ENCODE peak calls at places on chromosomes 16 and 17, in six cellular contexts. R is esophagus muscularis mucosa, L is IMR-90, F is cardiac muscle cell, J is trophoblast cell, S is psoas muscle. D is an unnamed sample.

GRCh38 chr16:11672206-11673090 is 4.2 kb downstream of the SNN start:
- DNase-seq in R (no peak), L (no peak), F (no peak), J (no peak), S (no peak), D (no peak)

GRCh38 chr17:82647593-82648164 is 565 bp downstream of the WDR45B start:
- DNase-seq in R (no peak), L (no peak), F (peak; percentile 15), J (peak; percentile 54), S (peak; percentile 53), D (peak; percentile 39)

GRCh38 chr16:592518-593306 is 2.8 kb downstream of the RAB40C start:
- DNase-seq in R (no peak), L (no peak), F (peak; percentile 59), J (peak; percentile 78), S (peak; percentile 74), D (no peak)

GRCh38 chr16:87950765-87951549 is at the start of gene BANP:
- DNase-seq in R (peak; percentile 98), L (peak; percentile 98), F (peak; percentile 99), J (peak; percentile 99), S (peak; percentile 99), D (peak; percentile 99)

GRCh38 chr16:28157768-28158535 is 53.8 kb downstream of the XPO6 start:
- DNase-seq in R (no peak), L (peak; percentile 59), F (peak; percentile 83), J (peak; percentile 16), S (no peak), D (no peak)

GRCh38 chr16:85389679-85390470 is 223.2 kb upstream of the GSE1 start:
- DNase-seq in R (no peak), L (no peak), F (no peak), J (no peak), S (no peak), D (no peak)

GRCh38 chr17:46080118-46081017 is 81.3 kb downstream of the STH start:
- DNase-seq in R (no peak), L (no peak), F (no peak), J (no peak), S (no peak), D (no peak)

GRCh38 chr17:17577373-17577772 is 14.1 kb downstream of the PEMT start:
- DNase-seq in R (no peak), L (no peak), F (no peak), J (peak; percentile 54), S (no peak), D (no peak)

GRCh38 chr17:77829871-77830799 is 128.4 kb upstream of the TNRC6C start:
- DNase-seq in R (no peak), L (peak; percentile 72), F (peak; percentile 86), J (no peak), S (peak; percentile 58), D (peak; percentile 90)

GRCh38 chr17:31721291-31722025 is 137.6 kb downstream of the COPRS start:
- DNase-seq in R (no peak), L (peak; percentile 26), F (no peak), J (no peak), S (no peak), D (no peak)

GRCh38 chr17:65079489-65079900 is 23.0 kb upstream of the GNA13 start:
- DNase-seq in R (no peak), L (no peak), F (no peak), J (no peak), S (no peak), D (no peak)

GRCh38 chr17:43756176-43756575 is 2.4 kb downstream of the SOST start:
- DNase-seq in R (no peak), L (no peak), F (no peak), J (no peak), S (no peak), D (no peak)

GRCh38 chr17:62629556-62630364 is 2.3 kb downstream of the MRC2 start:
- DNase-seq in R (no peak), L (no peak), F (peak; percentile 23), J (peak; percentile 32), S (no peak), D (no peak)
- H3K4me1 ChIP-seq in R (peaks cover 36% of the 10 kb centered on the region), L (peaks cover 35% of the 10 kb centered on the region), F (peaks cover 23% of the 10 kb centered on the region), J (peaks cover 28% of the 10 kb centered on the region), S (peaks cover 5% of the 10 kb centered on the region), D (peaks cover 41% of the 10 kb centered on the region)

GRCh38 chr17:40633871-40634270 is 13.7 kb downstream of the SMARCE1 start:
- DNase-seq in R (no peak), L (peak; percentile 12), F (no peak), J (no peak), S (no peak), D (no peak)
- H3K4me1 ChIP-seq in R (peaks cover 3% of the 10 kb centered on the region), L (no peaks in the 10 kb centered on the region), F (no peaks in the 10 kb centered on the region), J (no peaks in the 10 kb centered on the region), S (no peaks in the 10 kb centered on the region), D (no peaks in the 10 kb centered on the region)

DNA sequence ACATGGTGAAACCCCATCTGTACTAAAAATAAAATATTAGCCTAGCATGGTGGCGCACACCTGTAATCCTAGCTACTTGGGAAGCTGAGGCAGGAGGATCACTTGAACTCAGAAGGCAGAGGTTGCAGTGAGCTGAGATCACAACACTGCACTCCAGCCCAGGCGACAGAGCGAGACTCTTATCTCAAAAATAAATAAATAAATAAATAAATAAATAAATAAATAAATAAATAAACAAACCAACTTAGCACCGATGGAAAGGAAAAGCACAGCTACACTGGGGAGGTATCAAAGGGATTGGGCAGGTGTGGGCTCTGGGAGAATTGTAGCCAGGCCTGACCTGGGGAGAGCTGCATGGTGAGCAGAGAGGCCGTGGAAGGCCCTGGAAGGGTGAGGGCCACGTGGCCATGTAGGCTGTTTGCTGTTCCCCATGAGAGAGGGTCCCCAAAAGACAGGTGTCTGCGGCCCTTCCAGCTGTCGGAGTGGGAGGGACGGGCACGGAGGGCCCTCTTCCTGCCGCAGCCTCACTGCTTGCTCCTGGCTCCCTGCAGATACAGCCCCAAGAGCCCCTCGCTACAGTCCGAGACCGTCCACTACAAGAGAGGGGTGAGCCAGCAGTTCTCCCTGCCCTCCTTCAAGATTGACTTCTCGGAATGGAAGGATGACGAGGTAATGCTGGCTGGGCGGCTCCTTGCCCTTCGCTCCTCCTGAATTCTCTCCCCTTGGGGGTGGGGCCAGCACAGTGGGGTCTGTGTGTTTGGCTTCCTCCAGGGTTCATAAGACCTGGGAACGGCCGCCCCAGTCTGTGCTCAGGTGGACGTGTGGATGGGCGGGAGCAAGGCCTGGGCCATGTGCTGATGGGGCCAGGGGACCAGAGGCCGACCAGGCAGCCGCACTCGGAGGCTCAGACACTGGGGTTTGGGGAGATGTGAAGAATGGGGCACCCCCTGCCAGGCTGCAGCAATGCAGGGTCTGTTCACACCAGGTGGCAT is 32.4 kb downstream of the MGRN1 start:
- DNase-seq in R (no peak), L (no peak), F (no peak), J (no peak), S (no peak), D (no peak)
- H3K4me1 ChIP-seq in R (peaks cover 22% of the 10 kb centered on the region), L (no peaks in the 10 kb centered on the region), F (no peaks in the 10 kb centered on the region), J (no peaks in the 10 kb centered on the region), S (no peaks in the 10 kb centered on the region), D (no peaks in the 10 kb centered on the region)

GRCh38 chr17:74601944-74602572 is 10.0 kb upstream of the CD300LD start:
- DNase-seq in R (no peak), L (peak; percentile 15), F (peak; percentile 70), J (peak; percentile 47), S (no peak), D (peak; percentile 18)
- H3K4me1 ChIP-seq in R (peaks cover 11% of the 10 kb centered on the region), L (no peaks in the 10 kb centered on the region), F (no peaks in the 10 kb centered on the region), J (peaks cover 9% of the 10 kb centered on the region), S (no peaks in the 10 kb centered on the region), D (no peaks in the 10 kb centered on the region)

GRCh38 chr17:48100160-48100559 is 1.1 kb downstream of the CBX1 start:
- DNase-seq in R (no peak), L (peak; percentile 62), F (peak; percentile 39), J (peak; percentile 89), S (no peak), D (no peak)
- H3K4me1 ChIP-seq in R (peaks cover 41% of the 10 kb centered on the region), L (peaks cover 2% of the 10 kb centered on the region), F (peaks cover 5% of the 10 kb centered on the region), J (no peaks in the 10 kb centered on the region), S (peaks cover 8% of the 10 kb centered on the region), D (peaks cover 6% of the 10 kb centered on the region)

GRCh38 chr17:50272711-50273653 is 1.3 kb upstream of the TMEM92 start:
- DNase-seq in R (no peak), L (peak; percentile 27), F (peak; percentile 64), J (peak; percentile 50), S (peak; percentile 55), D (peak; percentile 64)

GRCh38 chr17:50273654-50274040 is 619 bp upstream of the TMEM92 start:
- DNase-seq in R (no peak), L (no peak), F (no peak), J (no peak), S (no peak), D (no peak)

GRCh38 chr17:50275279-50275678 is 1.0 kb downstream of the TMEM92 start:
- DNase-seq in R (no peak), L (no peak), F (no peak), J (no peak), S (no peak), D (no peak)

GRCh38 chr17:50274945-50275221 is 617 bp downstream of the TMEM92 start:
- DNase-seq in R (no peak), L (no peak), F (no peak), J (no peak), S (no peak), D (no peak)

DNA sequence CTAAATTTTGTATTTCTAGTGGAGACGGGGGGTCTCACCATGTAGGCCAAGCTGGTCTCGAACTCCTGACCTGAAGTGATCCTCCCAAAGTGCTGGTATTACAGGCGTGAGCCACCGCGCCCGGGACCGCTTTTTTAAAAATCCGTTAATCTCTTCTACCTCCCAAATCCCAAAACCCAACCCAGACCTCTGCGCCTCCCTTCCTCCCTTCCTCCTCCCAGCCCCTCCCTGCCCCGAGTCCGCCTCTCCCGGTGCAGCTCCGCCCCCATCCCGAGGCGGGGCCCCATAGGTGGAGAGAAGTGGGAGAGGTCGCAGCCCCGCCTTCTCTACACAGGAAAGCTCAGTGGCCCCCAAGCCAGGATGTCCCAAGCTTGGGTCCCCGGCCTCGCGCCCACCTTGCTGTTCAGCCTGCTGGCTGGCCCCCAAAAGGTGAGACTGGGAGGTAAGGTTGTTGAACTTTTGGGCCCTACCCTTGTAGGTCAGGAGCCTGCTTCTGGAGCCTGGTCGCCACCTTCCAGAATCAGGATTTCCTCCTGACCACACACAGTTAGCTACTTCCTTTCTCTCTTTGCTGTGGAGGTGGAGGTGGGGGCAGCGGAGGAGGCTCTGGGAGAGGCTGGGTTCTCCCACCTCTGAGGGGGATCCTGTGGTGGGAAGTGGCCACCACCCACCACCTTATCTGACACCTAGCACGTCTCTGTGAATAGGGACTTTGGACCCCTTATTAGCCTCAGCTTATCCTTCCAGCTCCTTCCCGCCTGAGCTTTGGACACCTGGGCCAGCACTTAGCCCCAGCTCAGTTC is at the start of gene TMEM92:
- DNase-seq in R (no peak), L (no peak), F (no peak), J (peak; percentile 12), S (no peak), D (peak; percentile 65)
- H3K4me1 ChIP-seq in R (peaks cover 54% of the 10 kb centered on the region), L (peaks cover 40% of the 10 kb centered on the region), F (peaks cover 17% of the 10 kb centered on the region), J (peaks cover 7% of the 10 kb centered on the region), S (no peaks in the 10 kb centered on the region), D (peaks cover 18% of the 10 kb centered on the region)

GRCh38 chr17:1074886-1075665 is 78.1 kb downstream of the TIMM22 start:
- DNase-seq in R (no peak), L (no peak), F (no peak), J (no peak), S (peak; percentile 18), D (no peak)
- H3K4me1 ChIP-seq in R (peaks cover 24% of the 10 kb centered on the region), L (peaks cover 6% of the 10 kb centered on the region), F (peaks cover 32% of the 10 kb centered on the region), J (peaks cover 13% of the 10 kb centered on the region), S (peaks cover 5% of the 10 kb centered on the region), D (peaks cover 17% of the 10 kb centered on the region)